ENCODE peak calls at places on chromosomes 2 and 18, in six cellular contexts. A is right atrium auricular region; F is sigmoid colon; C is adrenal gland; I is CD8-positive, alpha-beta memory T cell; M is Peyer's patch. G is an unnamed sample.
A peak's percentile ranks its signal among the peaks of the same experiment; 100 is the strongest.

GRCh38 chr2:54613794-54614257 is 109.6 kb upstream of the EML6 start:
- DNase-seq in C (peak; percentile 81), A (no peak), M (no peak), I (no peak), F (no peak), G (peak; percentile 44)

GRCh38 chr2:134142903-134143302 is 111.0 kb upstream of the MGAT5 start:
- DNase-seq in I (no peak), M (no peak), A (no peak), F (no peak), C (no peak), G (no peak)

GRCh38 chr2:46294185-46294836 is 2.9 kb upstream of the EPAS1 start:
- DNase-seq in I (no peak), M (no peak), F (no peak), C (no peak), A (peak; percentile 54), G (peak; percentile 43)

GRCh38 chr2:26970928-26971627 is 641 bp downstream of the MAPRE3 start:
- DNase-seq in C (no peak), I (no peak), A (no peak), M (no peak), F (no peak), G (peak; percentile 45)

GRCh38 chr2:241359481-241360045 is 3.5 kb downstream of the FARP2 start:
- DNase-seq in C (no peak), F (no peak), A (no peak), M (no peak), I (no peak), G (no peak)

GRCh38 chr18:10477121-10477862 is 22.9 kb downstream of the APCDD1 start:
- DNase-seq in F (no peak), C (no peak), I (no peak), M (no peak), A (no peak), G (no peak)

GRCh38 chr2:218006741-218007140 is 3.9 kb upstream of the TNS1 start:
- DNase-seq in C (peak; percentile 82), I (no peak), F (no peak), A (no peak), M (no peak), G (no peak)

GRCh38 chr18:24011095-24011917 is 3.2 kb upstream of the TTC39C start:
- DNase-seq in I (no peak), C (no peak), F (no peak), M (no peak), A (no peak), G (no peak)

GRCh38 chr18:57925706-57926105 is 118.3 kb upstream of the NEDD4L start:
- DNase-seq in A (no peak), M (no peak), C (no peak), I (no peak), F (no peak), G (peak; percentile 71)

GRCh38 chr2:39093208-39093898 is 27.5 kb downstream of the SOS1 start:
- DNase-seq in M (no peak), A (no peak), I (no peak), F (no peak), C (no peak), G (no peak)

GRCh38 chr2:44364604-44365003 is 2.9 kb downstream of the CAMKMT start:
- DNase-seq in C (no peak), A (no peak), I (no peak), M (no peak), F (no peak), G (no peak)

GRCh38 chr2:44360749-44361329 is 455 bp downstream of the PREPL start:
- DNase-seq in A (no peak), C (no peak), F (no peak), M (no peak), I (no peak), G (peak; percentile 54)

GRCh38 chr2:44362207-44363015 is 664 bp downstream of the CAMKMT start:
- DNase-seq in A (peak; percentile 70), F (peak; percentile 76), M (peak; percentile 66), I (peak; percentile 20), C (peak; percentile 71), G (peak; percentile 80)

GRCh38 chr2:44358498-44358897 is 2.8 kb downstream of the PREPL start:
- DNase-seq in A (no peak), M (peak; percentile 52), F (peak; percentile 65), I (peak; percentile 9), C (peak; percentile 73), G (peak; percentile 18)

DNA sequence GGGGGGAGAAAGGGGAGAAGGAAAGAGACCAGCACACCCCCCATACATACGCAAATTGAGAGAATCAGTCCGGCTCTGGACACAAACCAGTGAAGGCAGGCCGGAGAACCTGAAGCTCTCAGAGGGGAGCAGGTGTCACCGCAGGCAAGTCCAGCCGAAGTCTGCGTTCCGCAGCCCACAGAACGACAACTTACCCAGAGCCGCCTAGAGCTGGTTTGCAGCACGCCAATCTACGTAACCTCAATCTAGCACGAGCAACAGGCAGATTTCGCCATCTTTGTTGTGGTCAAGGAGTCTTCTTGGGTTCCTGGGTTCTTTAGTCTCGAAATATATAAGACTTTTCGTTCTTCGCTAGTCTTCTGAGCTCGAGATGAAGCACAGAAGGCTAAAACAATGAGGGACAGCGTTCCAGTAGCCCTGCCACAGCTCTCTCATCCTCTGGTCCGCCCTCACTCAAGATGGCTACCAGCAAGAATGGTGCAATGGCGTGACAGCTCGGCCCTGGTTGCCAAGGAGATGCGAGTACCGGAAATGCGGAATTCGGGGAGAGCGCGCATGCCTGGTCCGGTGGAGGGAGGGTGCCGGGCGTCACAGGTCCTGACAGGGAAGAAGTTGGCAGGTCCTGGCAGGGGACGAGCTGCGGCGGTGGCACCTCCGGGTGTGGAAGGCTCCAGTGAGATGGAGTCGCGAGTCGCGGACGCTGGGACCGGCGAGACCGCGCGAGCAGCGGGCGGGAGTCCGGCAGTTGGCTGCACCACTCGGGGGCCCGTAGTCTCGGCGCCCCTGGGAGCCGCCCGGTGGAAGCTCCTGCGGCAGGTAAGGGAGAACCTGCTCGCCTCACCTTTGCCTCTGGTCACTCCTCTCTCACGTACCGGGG is at the start of the genes CAMKMT and PREPL:
- DNase-seq in M (peak; percentile 98), C (peak; percentile 99), F (peak; percentile 99), A (peak; percentile 99), I (peak; percentile 97), G (peak; percentile 99)
- H3K4me1 ChIP-seq in M (no peaks in the 10 kb centered on the region), C (peaks cover 32% of the 10 kb centered on the region), F (peaks cover 35% of the 10 kb centered on the region), A (peaks cover 38% of the 10 kb centered on the region), I (peaks cover 30% of the 10 kb centered on the region), G (peaks cover 15% of the 10 kb centered on the region)

DNA sequence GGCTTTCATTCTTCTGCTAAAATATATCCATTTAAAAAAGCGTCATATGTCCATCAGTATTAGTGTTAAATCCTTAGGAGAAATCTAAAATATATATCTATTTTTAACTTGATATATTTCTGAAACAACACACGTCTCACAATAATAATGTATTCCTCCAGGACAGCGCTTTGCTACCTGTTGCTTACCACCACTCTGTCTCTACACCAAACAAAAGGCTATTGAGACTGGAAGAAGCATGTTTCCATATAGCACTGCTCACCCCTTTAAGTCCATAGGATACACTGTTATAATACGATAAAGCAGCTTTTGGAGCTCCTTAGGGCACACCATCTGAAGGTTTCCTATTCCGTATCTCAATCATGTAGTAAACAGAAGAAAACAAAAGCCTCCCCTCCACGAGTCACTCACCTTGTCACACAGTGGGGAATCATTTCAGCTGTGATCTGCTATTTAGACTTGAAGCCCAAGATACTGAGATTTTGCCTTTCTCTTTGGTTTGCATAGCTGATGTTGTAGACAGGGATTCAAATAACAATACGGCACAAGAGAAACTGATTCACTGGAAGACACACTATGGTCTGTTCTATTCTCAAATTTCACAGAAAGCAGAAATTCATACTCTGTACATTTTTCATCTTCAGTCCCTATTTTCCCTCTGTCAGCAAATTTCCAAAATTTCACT is 187.3 kb downstream of the TCF4 start:
- DNase-seq in C (no peak), A (no peak), F (no peak), I (no peak), M (no peak), G (peak; percentile 18)
- H3K4me1 ChIP-seq in C (peaks cover 29% of the 10 kb centered on the region), A (peaks cover 43% of the 10 kb centered on the region), F (peaks cover 67% of the 10 kb centered on the region), I (no peaks in the 10 kb centered on the region), M (no peaks in the 10 kb centered on the region), G (peaks cover 62% of the 10 kb centered on the region)

GRCh38 chr2:127054996-127055785 is 51.8 kb downstream of the BIN1 start:
- DNase-seq in F (no peak), A (no peak), I (no peak), M (no peak), C (no peak), G (no peak)

GRCh38 chr2:127054604-127054930 is 52.4 kb downstream of the BIN1 start:
- DNase-seq in A (no peak), M (no peak), I (no peak), C (no peak), F (no peak), G (no peak)

GRCh38 chr2:127052068-127052770 is 54.7 kb downstream of the BIN1 start:
- DNase-seq in M (peak; percentile 51), C (no peak), A (no peak), I (no peak), F (peak; percentile 60), G (no peak)

GRCh38 chr2:127052771-127053691 is 53.9 kb downstream of the BIN1 start:
- DNase-seq in F (no peak), I (no peak), M (peak; percentile 48), A (no peak), C (no peak), G (no peak)

DNA sequence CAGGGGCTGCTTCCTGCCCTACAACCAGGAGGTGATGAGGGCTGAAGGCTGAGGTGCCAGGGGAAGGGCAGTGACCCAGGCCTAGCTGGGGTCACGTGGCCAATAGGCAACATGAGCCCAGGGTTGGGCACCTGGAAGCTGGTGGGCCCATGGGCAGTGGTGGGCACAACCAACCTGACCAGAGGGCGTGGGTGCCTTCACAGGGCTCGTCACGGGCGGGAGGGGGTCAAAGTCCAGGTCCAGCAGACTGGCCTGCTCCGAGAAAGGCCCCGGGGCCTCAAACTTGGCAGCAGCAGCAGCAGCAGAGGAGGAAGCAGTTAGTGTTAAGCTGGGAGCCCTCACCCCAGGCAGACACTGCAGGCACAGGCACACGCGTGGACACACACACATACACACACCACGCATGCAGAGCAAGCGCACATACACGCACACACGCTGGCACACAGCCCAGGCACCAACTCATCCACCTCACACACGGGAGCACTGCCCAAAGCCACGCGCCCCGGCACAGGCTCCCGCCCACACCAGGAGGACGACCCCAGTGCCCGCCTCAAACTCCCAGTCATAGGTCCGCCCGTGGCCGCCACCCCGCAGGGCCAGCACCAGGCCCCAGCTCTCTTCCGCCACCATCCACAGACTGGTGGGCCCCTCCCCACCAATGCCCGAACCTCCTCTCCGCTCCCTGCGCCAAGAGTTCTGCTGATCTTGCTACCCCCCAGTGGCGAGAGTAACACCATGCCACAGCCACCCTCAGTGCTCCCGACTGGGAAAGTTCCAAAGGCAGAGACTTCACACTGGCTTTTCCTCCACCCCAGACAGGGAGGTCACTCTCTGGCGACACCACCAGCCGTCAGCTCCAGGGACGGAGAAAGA is 53.0 kb downstream of the BIN1 start:
- DNase-seq in A (no peak), F (peak; percentile 64), C (no peak), M (peak; percentile 67), I (no peak), G (no peak)
- H3K4me1 ChIP-seq in A (peaks cover 17% of the 10 kb centered on the region), F (peaks cover 3% of the 10 kb centered on the region), C (no peaks in the 10 kb centered on the region), M (no peaks in the 10 kb centered on the region), I (peaks cover 3% of the 10 kb centered on the region), G (no peaks in the 10 kb centered on the region)

GRCh38 chr18:25225152-25225551 is 126.8 kb downstream of the ZNF521 start:
- DNase-seq in F (no peak), I (no peak), M (no peak), A (no peak), C (no peak), G (no peak)

GRCh38 chr18:25223899-25224607 is 127.9 kb downstream of the ZNF521 start:
- DNase-seq in A (no peak), M (no peak), C (no peak), F (no peak), I (no peak), G (no peak)

GRCh38 chr18:25228410-25228809 is 123.6 kb downstream of the ZNF521 start:
- DNase-seq in I (no peak), C (no peak), A (no peak), F (no peak), M (no peak), G (no peak)

GRCh38 chr18:25222648-25223047 is 129.3 kb downstream of the ZNF521 start:
- DNase-seq in F (no peak), A (no peak), I (no peak), C (no peak), M (no peak), G (no peak)

GRCh38 chr18:25223211-25223610 is 128.8 kb downstream of the ZNF521 start:
- DNase-seq in F (no peak), C (no peak), M (no peak), I (no peak), A (no peak), G (no peak)
- H3K4me1 ChIP-seq in F (no peaks in the 10 kb centered on the region), C (no peaks in the 10 kb centered on the region), M (no peaks in the 10 kb centered on the region), I (no peaks in the 10 kb centered on the region), A (peaks cover 17% of the 10 kb centered on the region), G (no peaks in the 10 kb centered on the region)